ENCODE peak calls at places on chromosomes 11 and 22, in six cellular contexts. One of them, this sample, is unnamed.

GRCh38 chr22:46286006-46286405 is 10.7 kb upstream of the GTSE1 start:
- DNase-seq in IMR-90: peak
- DNase-seq in neuronal stem cell: no peak
- DNase-seq in H1: no peak
- DNase-seq in H9: no peak
- DNase-seq in trophoblast cell: no peak
- DNase-seq in this sample: no peak

GRCh38 chr11:110716361-110716760 is 4.1 kb upstream of the ARHGAP20 start:
- DNase-seq in IMR-90: peak
- DNase-seq in neuronal stem cell: no peak
- DNase-seq in H1: no peak
- DNase-seq in H9: no peak
- DNase-seq in trophoblast cell: no peak
- DNase-seq in this sample: peak

GRCh38 chr22:48697223-48697622 is 1130.5 kb downstream of the BRD1 start:
- DNase-seq in IMR-90: no peak
- DNase-seq in neuronal stem cell: no peak
- DNase-seq in H1: no peak
- DNase-seq in H9: no peak
- DNase-seq in trophoblast cell: no peak
- DNase-seq in this sample: no peak

GRCh38 chr11:65553301-65554001 is 4.7 kb downstream of the LTBP3 start:
- DNase-seq in IMR-90: no peak
- DNase-seq in neuronal stem cell: no peak
- DNase-seq in H1: no peak
- DNase-seq in H9: peak
- DNase-seq in trophoblast cell: peak
- DNase-seq in this sample: no peak

GRCh38 chr11:101974255-101974654 is 57.9 kb upstream of the ANGPTL5 start:
- DNase-seq in IMR-90: peak
- DNase-seq in neuronal stem cell: no peak
- DNase-seq in H1: no peak
- DNase-seq in H9: no peak
- DNase-seq in trophoblast cell: no peak
- DNase-seq in this sample: peak

GRCh38 chr11:27865105-27865504 is 164.8 kb upstream of the BDNF start:
- DNase-seq in IMR-90: no peak
- DNase-seq in neuronal stem cell: no peak
- DNase-seq in H1: no peak
- DNase-seq in H9: no peak
- DNase-seq in trophoblast cell: no peak
- DNase-seq in this sample: no peak

GRCh38 chr22:21020802-21021429 is 6.0 kb downstream of the P2RX6 start:
- DNase-seq in IMR-90: no peak
- DNase-seq in neuronal stem cell: no peak
- DNase-seq in H1: no peak
- DNase-seq in H9: peak
- DNase-seq in trophoblast cell: no peak
- DNase-seq in this sample: peak

GRCh38 chr11:11472096-11472495 is 119.0 kb upstream of the CSNK2A3 start:
- DNase-seq in IMR-90: no peak
- DNase-seq in neuronal stem cell: no peak
- DNase-seq in H1: no peak
- DNase-seq in H9: no peak
- DNase-seq in trophoblast cell: no peak
- DNase-seq in this sample: no peak

GRCh38 chr11:19460718-19461405 is 220.1 kb upstream of the E2F8 start:
- DNase-seq in IMR-90: peak
- DNase-seq in neuronal stem cell: no peak
- DNase-seq in H1: no peak
- DNase-seq in H9: no peak
- DNase-seq in trophoblast cell: no peak
- DNase-seq in this sample: no peak

GRCh38 chr11:17683378-17684161 is 35.8 kb upstream of the MYOD1 start:
- DNase-seq in IMR-90: peak
- DNase-seq in neuronal stem cell: no peak
- DNase-seq in H1: no peak
- DNase-seq in H9: no peak
- DNase-seq in trophoblast cell: peak
- DNase-seq in this sample: peak

GRCh38 chr11:1384206-1384965 is 5.3 kb upstream of the BRSK2 start:
- DNase-seq in IMR-90: peak
- DNase-seq in neuronal stem cell: no peak
- DNase-seq in H1: no peak
- DNase-seq in H9: no peak
- DNase-seq in trophoblast cell: no peak
- DNase-seq in this sample: no peak

GRCh38 chr11:64226507-64227051 is 505 bp downstream of the NUDT22 start:
- DNase-seq in IMR-90: no peak
- DNase-seq in neuronal stem cell: no peak
- DNase-seq in H1: no peak
- DNase-seq in H9: peak
- DNase-seq in trophoblast cell: no peak
- DNase-seq in this sample: no peak

GRCh38 chr11:65917434-65918210 is 1.2 kb downstream of the C11orf68 start:
- DNase-seq in IMR-90: no peak
- DNase-seq in neuronal stem cell: no peak
- DNase-seq in H1: no peak
- DNase-seq in H9: no peak
- DNase-seq in trophoblast cell: no peak
- DNase-seq in this sample: no peak

GRCh38 chr11:57978686-57979531 is 44.8 kb upstream of the OR9Q1 start:
- DNase-seq in IMR-90: peak
- DNase-seq in neuronal stem cell: no peak
- DNase-seq in H1: no peak
- DNase-seq in H9: no peak
- DNase-seq in trophoblast cell: no peak
- DNase-seq in this sample: no peak

GRCh38 chr11:85723088-85723487 is 37.1 kb upstream of the CCDC89 start:
- DNase-seq in IMR-90: no peak
- DNase-seq in neuronal stem cell: no peak
- DNase-seq in H1: no peak
- DNase-seq in H9: no peak
- DNase-seq in trophoblast cell: no peak
- DNase-seq in this sample: no peak

GRCh38 chr22:43956805-43957463 is 1.7 kb downstream of the SAMM50 start:
- DNase-seq in IMR-90: no peak
- DNase-seq in neuronal stem cell: no peak
- DNase-seq in H1: no peak
- DNase-seq in H9: no peak
- DNase-seq in trophoblast cell: no peak
- DNase-seq in this sample: no peak

GRCh38 chr22:37023743-37024338 is 4.3 kb downstream of the MPST start:
- DNase-seq in IMR-90: no peak
- DNase-seq in neuronal stem cell: no peak
- DNase-seq in H1: no peak
- DNase-seq in H9: no peak
- DNase-seq in trophoblast cell: no peak
- DNase-seq in this sample: no peak

GRCh38 chr11:11381471-11382100 is 28.5 kb upstream of the CSNK2A3 start:
- DNase-seq in IMR-90: no peak
- DNase-seq in neuronal stem cell: no peak
- DNase-seq in H1: no peak
- DNase-seq in H9: no peak
- DNase-seq in trophoblast cell: no peak
- DNase-seq in this sample: no peak

GRCh38 chr11:114606003-114606801 is 10.6 kb upstream of the NXPE4 start:
- DNase-seq in IMR-90: peak
- DNase-seq in neuronal stem cell: no peak
- DNase-seq in H1: no peak
- DNase-seq in H9: no peak
- DNase-seq in trophoblast cell: no peak
- DNase-seq in this sample: peak

GRCh38 chr11:47330002-47330911 is 22.2 kb downstream of the MYBPC3 start:
- DNase-seq in IMR-90: peak
- DNase-seq in neuronal stem cell: no peak
- DNase-seq in H1: no peak
- DNase-seq in H9: peak
- DNase-seq in trophoblast cell: no peak
- DNase-seq in this sample: no peak

GRCh38 chr22:41498322-41498721 is 29.4 kb downstream of the ACO2 start:
- DNase-seq in IMR-90: no peak
- DNase-seq in neuronal stem cell: no peak
- DNase-seq in H1: no peak
- DNase-seq in H9: no peak
- DNase-seq in trophoblast cell: no peak
- DNase-seq in this sample: no peak

GRCh38 chr11:102346748-102347525 is at the start of gene BIRC2:
- DNase-seq in IMR-90: peak
- DNase-seq in neuronal stem cell: peak
- DNase-seq in H1: peak
- DNase-seq in H9: peak
- DNase-seq in trophoblast cell: peak
- DNase-seq in this sample: peak

GRCh38 chr11:35237860-35238715 is 99.1 kb downstream of the CD44 start:
- DNase-seq in IMR-90: no peak
- DNase-seq in neuronal stem cell: peak
- DNase-seq in H1: peak
- DNase-seq in H9: peak
- DNase-seq in trophoblast cell: peak
- DNase-seq in this sample: no peak

GRCh38 chr22:46965552-46966494 is 203.4 kb downstream of the TBC1D22A start:
- DNase-seq in IMR-90: peak
- DNase-seq in neuronal stem cell: no peak
- DNase-seq in H1: no peak
- DNase-seq in H9: no peak
- DNase-seq in trophoblast cell: no peak
- DNase-seq in this sample: no peak

GRCh38 chr11:82775736-82776346 is 42.2 kb upstream of the FAM181B start:
- DNase-seq in IMR-90: peak
- DNase-seq in neuronal stem cell: no peak
- DNase-seq in H1: peak
- DNase-seq in H9: peak
- DNase-seq in trophoblast cell: peak
- DNase-seq in this sample: peak

GRCh38 chr11:93330446-93330984 is at the start of gene DEUP1:
- DNase-seq in IMR-90: no peak
- DNase-seq in neuronal stem cell: peak
- DNase-seq in H1: no peak
- DNase-seq in H9: peak
- DNase-seq in trophoblast cell: peak
- DNase-seq in this sample: peak

GRCh38 chr11:74871037-74871436 is 77.9 kb downstream of the XRRA1 start:
- DNase-seq in IMR-90: no peak
- DNase-seq in neuronal stem cell: no peak
- DNase-seq in H1: no peak
- DNase-seq in H9: no peak
- DNase-seq in trophoblast cell: no peak
- DNase-seq in this sample: peak

GRCh38 chr22:45263790-45264269 is 20.9 kb upstream of the UPK3A start:
- DNase-seq in IMR-90: peak
- DNase-seq in neuronal stem cell: no peak
- DNase-seq in H1: no peak
- DNase-seq in H9: peak
- DNase-seq in trophoblast cell: peak
- DNase-seq in this sample: peak

GRCh38 chr11:75867778-75868374 is 52.9 kb downstream of the UVRAG start:
- DNase-seq in IMR-90: peak
- DNase-seq in neuronal stem cell: peak
- DNase-seq in H1: no peak
- DNase-seq in H9: no peak
- DNase-seq in trophoblast cell: peak
- DNase-seq in this sample: peak

DNA sequence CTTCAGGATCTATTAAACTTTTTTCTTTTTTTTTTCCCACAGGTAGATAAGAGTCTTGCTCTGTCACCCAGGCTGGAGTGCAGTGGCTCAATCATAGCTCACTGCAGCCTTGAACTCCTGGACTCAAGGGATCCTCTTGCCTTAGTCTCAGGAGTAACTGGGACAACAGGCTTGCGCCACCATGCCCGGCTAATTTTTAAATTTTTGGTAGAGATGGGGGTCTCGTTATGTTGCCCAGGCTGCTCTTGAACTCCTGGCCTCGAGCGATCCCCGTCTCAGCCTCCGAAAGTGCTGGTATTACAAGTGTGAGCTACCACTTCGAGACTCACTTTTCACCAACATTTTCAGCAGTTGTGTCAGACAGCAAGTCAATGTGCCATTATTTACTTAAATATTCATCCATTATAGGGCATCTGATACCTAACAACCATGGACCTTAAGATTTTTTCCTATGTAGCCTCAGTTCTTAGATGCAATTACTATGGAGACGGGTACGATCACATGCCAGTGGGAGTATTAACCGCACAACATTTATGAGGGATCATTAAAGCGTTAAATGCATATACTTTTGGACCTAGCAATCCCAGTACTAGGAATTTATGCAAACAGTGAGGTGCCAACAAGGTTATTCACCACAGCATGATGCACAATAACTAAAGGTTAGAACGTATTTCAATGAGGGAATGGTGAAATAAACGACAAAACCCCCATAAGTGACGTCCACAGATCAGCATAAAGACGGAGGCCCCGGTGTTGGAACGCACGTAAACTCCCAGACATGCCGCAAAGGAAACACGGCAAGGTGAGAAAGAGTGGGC is 753 bp downstream of the SIRT3 start:
- DNase-seq in IMR-90: peak
- DNase-seq in neuronal stem cell: no peak
- DNase-seq in H1: no peak
- DNase-seq in H9: no peak
- DNase-seq in trophoblast cell: no peak
- DNase-seq in this sample: no peak
- H4K91ac ChIP-seq in IMR-90: peak
- H4K91ac ChIP-seq in neuronal stem cell: no peak
- H4K91ac ChIP-seq in H1: no peak
- H4K91ac ChIP-seq in H9: no peak
- H4K91ac ChIP-seq in trophoblast cell: peak
- H4K91ac ChIP-seq in this sample: no peak

GRCh38 chr11:123797065-123797940 is 8.8 kb downstream of the OR6M1 start:
- DNase-seq in IMR-90: no peak
- DNase-seq in neuronal stem cell: no peak
- DNase-seq in H1: no peak
- DNase-seq in H9: no peak
- DNase-seq in trophoblast cell: no peak
- DNase-seq in this sample: no peak
- H2BK120ac ChIP-seq in IMR-90: no peak
- H2BK120ac ChIP-seq in neuronal stem cell: no peak
- H2BK120ac ChIP-seq in H1: peak
- H2BK120ac ChIP-seq in H9: no peak
- H2BK120ac ChIP-seq in trophoblast cell: no peak
- H2BK120ac ChIP-seq in this sample: no peak

GRCh38 chr11:72730706-72731105 is 21.5 kb downstream of the ARAP1 start:
- DNase-seq in IMR-90: no peak
- DNase-seq in neuronal stem cell: no peak
- DNase-seq in H1: no peak
- DNase-seq in H9: no peak
- DNase-seq in trophoblast cell: no peak
- DNase-seq in this sample: no peak
- H2AK5ac ChIP-seq in IMR-90: no peak
- H2AK5ac ChIP-seq in neuronal stem cell: no peak
- H2AK5ac ChIP-seq in H1: no peak
- H2AK5ac ChIP-seq in H9: no peak
- H2AK5ac ChIP-seq in trophoblast cell: no peak
- H2AK5ac ChIP-seq in this sample: no peak

GRCh38 chr22:38202437-38203089 is 769 bp downstream of the MAFF start:
- DNase-seq in IMR-90: peak
- DNase-seq in neuronal stem cell: no peak
- DNase-seq in H1: no peak
- DNase-seq in H9: peak
- DNase-seq in trophoblast cell: no peak
- DNase-seq in this sample: peak
- H4K91ac ChIP-seq in IMR-90: peak
- H4K91ac ChIP-seq in neuronal stem cell: no peak
- H4K91ac ChIP-seq in H1: no peak
- H4K91ac ChIP-seq in H9: no peak
- H4K91ac ChIP-seq in trophoblast cell: peak
- H4K91ac ChIP-seq in this sample: peak

This sample was measured in mesenchymal stem cell.